ENCODE peak calls at places on chromosomes 3 and 15, in eight cellular contexts. K is tibial nerve; J is neuronal stem cell; O is thoracic aorta; A is upper lobe of right lung; Y is IMR-90; X is CD4-positive, alpha-beta memory T cell; B is endothelial cell of umbilical vein. G is an unnamed sample.

GRCh38 chr3:160739079-160739478 is 17.0 kb upstream of the PPM1L start:
- DNase-seq in K (no peak), J (no peak), O (no peak), A (no peak), Y (no peak), X (no peak), B (no peak), G (no peak)

GRCh38 chr15:43799209-43799944 is 643 bp downstream of the SERINC4 start:
- DNase-seq in K (no peak), J (no peak), O (no peak), A (no peak), Y (no peak), X (no peak), B (no peak), G (no peak)

GRCh38 chr3:42376397-42376798 is 34.0 kb downstream of the LYZL4 start:
- DNase-seq in K (no peak), J (no peak), O (no peak), A (no peak), Y (peak; percentile 72), X (no peak), B (peak; percentile 17), G (no peak)

GRCh38 chr3:60935709-60936108 is 315.5 kb downstream of the FHIT start:
- DNase-seq in K (no peak), J (no peak), O (no peak), A (no peak), Y (peak; percentile 66), X (no peak), B (no peak), G (no peak)

GRCh38 chr3:50450135-50450911 is 53.1 kb downstream of the CACNA2D2 start:
- DNase-seq in K (peak; percentile 54), J (no peak), O (peak; percentile 54), A (peak; percentile 95), Y (peak; percentile 15), X (peak; percentile 75), B (peak; percentile 50), G (peak; percentile 41)

GRCh38 chr3:181210275-181210674 is 220.7 kb upstream of the DNAJC19 start:
- DNase-seq in K (no peak), J (peak; percentile 9), O (no peak), A (no peak), Y (peak; percentile 15), X (no peak), B (peak; percentile 27), G (no peak)

GRCh38 chr3:48561045-48561736 is 2.4 kb downstream of the UCN2 start:
- DNase-seq in K (peak; percentile 30), J (peak; percentile 62), O (no peak), A (peak; percentile 83), Y (peak; percentile 64), X (peak; percentile 16), B (peak; percentile 26), G (no peak)

GRCh38 chr3:189118896-189119295 is 52.9 kb upstream of the TPRG1 start:
- DNase-seq in K (no peak), J (no peak), O (no peak), A (no peak), Y (no peak), X (no peak), B (no peak), G (no peak)

GRCh38 chr3:79810529-79810928 is 42.7 kb upstream of the ROBO1 start:
- DNase-seq in K (no peak), J (no peak), O (no peak), A (no peak), Y (no peak), X (no peak), B (peak; percentile 32), G (no peak)

GRCh38 chr15:68653031-68653635 is 74.3 kb downstream of the CORO2B start:
- DNase-seq in K (no peak), J (no peak), O (no peak), A (peak; percentile 21), Y (no peak), X (no peak), B (no peak), G (no peak)

GRCh38 chr15:92377083-92377789 is 16.4 kb upstream of the ST8SIA2 start:
- DNase-seq in K (no peak), J (no peak), O (no peak), A (no peak), Y (no peak), X (no peak), B (no peak), G (no peak)

GRCh38 chr3:72128906-72129305 is 344.0 kb upstream of the PROK2 start:
- DNase-seq in K (no peak), J (no peak), O (no peak), A (no peak), Y (no peak), X (no peak), B (no peak), G (no peak)

GRCh38 chr3:122033018-122033417 is 11.0 kb upstream of the ILDR1 start:
- DNase-seq in K (no peak), J (no peak), O (no peak), A (no peak), Y (no peak), X (no peak), B (no peak), G (no peak)

GRCh38 chr15:60091150-60091549 is 87.0 kb downstream of the FOXB1 start:
- DNase-seq in K (no peak), J (no peak), O (no peak), A (peak; percentile 75), Y (peak; percentile 83), X (no peak), B (no peak), G (no peak)

GRCh38 chr15:41796457-41796856 is 22.2 kb downstream of the MAPKBP1 start:
- DNase-seq in K (no peak), J (no peak), O (no peak), A (no peak), Y (peak; percentile 68), X (no peak), B (peak; percentile 86), G (no peak)

GRCh38 chr15:42582569-42583235 is 7.3 kb downstream of the STARD9 start:
- DNase-seq in K (no peak), J (no peak), O (no peak), A (no peak), Y (no peak), X (no peak), B (no peak), G (no peak)

GRCh38 chr3:108441081-108441507 is 69.3 kb downstream of the MYH15 start:
- DNase-seq in K (no peak), J (peak; percentile 51), O (no peak), A (no peak), Y (no peak), X (no peak), B (no peak), G (no peak)

GRCh38 chr3:4744405-4745239 is 234.6 kb upstream of the BHLHE40 start:
- DNase-seq in K (no peak), J (no peak), O (no peak), A (no peak), Y (peak; percentile 82), X (no peak), B (peak; percentile 92), G (no peak)

GRCh38 chr3:187230011-187230410 is 32.7 kb downstream of the RTP1 start:
- DNase-seq in K (no peak), J (no peak), O (no peak), A (no peak), Y (peak; percentile 32), X (no peak), B (no peak), G (no peak)

GRCh38 chr15:66504563-66505429 is at the start of the genes RPL4 and ZWILCH:
- DNase-seq in K (peak; percentile 53), J (peak; percentile 67), O (peak; percentile 47), A (peak; percentile 89), Y (peak; percentile 87), X (peak; percentile 87), B (peak; percentile 86), G (peak; percentile 87)

GRCh38 chr15:45168751-45169551 is 18.8 kb downstream of the SHF start:
- DNase-seq in K (no peak), J (no peak), O (no peak), A (no peak), Y (no peak), X (no peak), B (no peak), G (no peak)

GRCh38 chr3:127394031-127394430 is 106.2 kb upstream of the PRR20G start:
- DNase-seq in K (no peak), J (no peak), O (no peak), A (peak; percentile 48), Y (no peak), X (no peak), B (no peak), G (no peak)
- H3K9me3 ChIP-seq in K (no peaks in the 10 kb centered on the region), J (no peaks in the 10 kb centered on the region), O (no peaks in the 10 kb centered on the region), A (no peaks in the 10 kb centered on the region), Y (no peaks in the 10 kb centered on the region), X (no peaks in the 10 kb centered on the region), B (no peaks in the 10 kb centered on the region), G (no peaks in the 10 kb centered on the region)

DNA sequence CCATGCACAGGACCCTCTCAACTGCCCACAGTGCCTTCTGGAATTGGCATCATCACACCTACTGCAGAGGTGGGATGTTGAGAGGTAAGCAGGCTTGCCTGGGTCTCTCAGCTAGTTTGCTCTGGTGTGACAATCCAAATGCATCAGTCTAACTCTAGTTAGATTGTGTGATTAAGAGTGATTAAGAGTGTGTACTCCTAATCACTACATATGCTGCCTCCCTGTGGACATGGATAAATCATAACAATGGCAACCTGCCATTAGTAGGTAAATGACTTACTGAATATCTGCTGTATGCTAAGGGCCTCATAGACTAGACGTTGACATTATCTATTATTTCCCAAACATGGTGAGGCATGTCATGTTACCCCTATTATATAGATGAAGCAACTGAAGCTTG is 342.1 kb downstream of the OCA2 start:
- DNase-seq in K (no peak), J (no peak), O (no peak), A (no peak), Y (no peak), X (no peak), B (no peak), G (no peak)
- H3K9me3 ChIP-seq in K (no peaks in the 10 kb centered on the region), J (no peaks in the 10 kb centered on the region), O (no peaks in the 10 kb centered on the region), A (no peaks in the 10 kb centered on the region), Y (peaks cover 20% of the 10 kb centered on the region), X (no peaks in the 10 kb centered on the region), B (peaks cover 8% of the 10 kb centered on the region), G (no peaks in the 10 kb centered on the region)

DNA sequence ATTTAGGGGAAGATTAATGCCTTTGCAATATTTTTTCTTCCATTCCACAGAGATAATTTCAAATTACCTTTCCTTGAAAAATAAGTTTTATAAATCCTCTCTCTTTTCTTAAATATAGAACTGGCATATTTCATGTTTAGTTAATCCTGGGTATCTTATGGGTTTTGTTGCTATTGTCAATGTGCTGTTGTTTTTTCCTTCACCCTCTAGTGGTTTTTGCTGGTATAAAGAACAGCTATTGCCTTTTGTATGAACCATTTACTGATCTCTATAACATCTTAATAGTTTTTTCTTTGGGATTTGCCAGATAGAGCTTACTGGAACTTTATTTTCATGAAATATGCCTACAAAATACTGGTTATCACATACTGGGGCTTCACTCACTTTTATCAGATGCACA is 359.6 kb upstream of the DPPA4 start:
- DNase-seq in K (no peak), J (no peak), O (no peak), A (no peak), Y (no peak), X (no peak), B (no peak), G (no peak)
- H3K9me3 ChIP-seq in K (peaks cover 17% of the 10 kb centered on the region), J (peaks cover 8% of the 10 kb centered on the region), O (peaks cover 3% of the 10 kb centered on the region), A (no peaks in the 10 kb centered on the region), Y (peaks cover 11% of the 10 kb centered on the region), X (no peaks in the 10 kb centered on the region), B (no peaks in the 10 kb centered on the region), G (no peaks in the 10 kb centered on the region)

DNA sequence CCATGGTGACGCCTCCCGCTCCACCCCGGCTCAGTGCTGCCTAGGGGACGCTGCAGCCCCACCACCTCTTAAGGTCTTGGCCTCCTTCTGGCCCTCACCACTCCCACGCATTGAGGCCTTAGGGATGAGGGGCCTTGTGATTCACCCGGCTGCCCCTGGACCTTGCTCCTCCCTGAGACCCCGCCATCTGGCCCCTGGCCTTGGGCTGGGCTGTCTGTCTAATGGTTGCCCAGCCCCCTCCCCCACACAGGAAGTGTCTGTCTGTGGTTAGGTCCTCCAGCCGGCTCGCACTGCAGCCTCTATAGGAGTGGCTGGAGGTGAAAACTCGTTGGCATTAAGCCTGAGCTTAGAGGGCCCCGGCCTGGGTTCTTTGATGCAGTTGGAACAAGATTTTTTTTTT is 21.5 kb upstream of the MTHFS start:
- DNase-seq in K (no peak), J (no peak), O (no peak), A (no peak), Y (no peak), X (peak; percentile 37), B (no peak), G (no peak)
- H3K9me3 ChIP-seq in K (peaks cover 85% of the 10 kb centered on the region), J (peaks cover 27% of the 10 kb centered on the region), O (peaks cover 68% of the 10 kb centered on the region), A (peaks cover 69% of the 10 kb centered on the region), Y (peaks cover 45% of the 10 kb centered on the region), X (peaks cover 4% of the 10 kb centered on the region), B (no peaks in the 10 kb centered on the region), G (peaks cover 41% of the 10 kb centered on the region)